ENCODE peak calls at places on chromosomes 5 and 9, in ten cellular contexts. Z is lung; K is epithelial cell of esophagus; L is left ventricle myocardium inferior; D is AG04450; Y is psoas muscle; E is CD8-positive, alpha-beta T cell; H is heart left ventricle; G is hepatocyte; V is IMR-90. I is an unnamed sample.

GRCh38 chr5:141640051-141640415 is 3.2 kb downstream of the RELL2 start:
- DNase-seq in Z (no peak), K (no peak), L (no peak), D (no peak), Y (no peak), E (no peak), H (no peak), G (no peak), V (no peak), I (no peak)

GRCh38 chr5:171478946-171479775 is 59.7 kb downstream of the FGF18 start:
- DNase-seq in Z (no peak), K (no peak), L (no peak), D (no peak), Y (no peak), E (no peak), H (no peak), G (no peak), V (no peak), I (no peak)

GRCh38 chr5:41009228-41009627 is 61.9 kb downstream of the MROH2B start:
- DNase-seq in Z (no peak), K (peak), L (no peak), D (no peak), Y (no peak), E (no peak), H (peak), G (no peak), V (peak), I (peak)

GRCh38 chr5:172870807-172871431 is 36.9 kb downstream of the ERGIC1 start:
- DNase-seq in Z (no peak), K (no peak), L (no peak), D (no peak), Y (peak), E (no peak), H (peak), G (no peak), V (no peak), I (no peak)

GRCh38 chr5:178769617-178770290 is 39.3 kb upstream of the ZNF354A start:
- DNase-seq in Z (no peak), K (no peak), L (no peak), D (no peak), Y (no peak), E (no peak), H (no peak), G (no peak), V (no peak), I (no peak)

GRCh38 chr9:16625106-16625505 is 245.4 kb downstream of the BNC2 start:
- DNase-seq in Z (no peak), K (no peak), L (no peak), D (no peak), Y (no peak), E (no peak), H (no peak), G (no peak), V (no peak), I (no peak)

GRCh38 chr9:120032639-120033038 is 547.3 kb downstream of the CDK5RAP2 start:
- DNase-seq in Z (no peak), K (no peak), L (no peak), D (no peak), Y (no peak), E (no peak), H (no peak), G (no peak), V (no peak), I (no peak)

GRCh38 chr9:110021891-110022290 is 186.1 kb downstream of the C9orf152 start:
- DNase-seq in Z (no peak), K (no peak), L (no peak), D (no peak), Y (no peak), E (no peak), H (no peak), G (no peak), V (no peak), I (no peak)

GRCh38 chr5:172280937-172281336 is 2.6 kb downstream of the UBTD2 start:
- DNase-seq in Z (no peak), K (no peak), L (no peak), D (no peak), Y (no peak), E (no peak), H (no peak), G (no peak), V (peak), I (peak)

GRCh38 chr5:142674438-142675210 is 11.3 kb downstream of the FGF1 start:
- DNase-seq in Z (no peak), K (peak), L (no peak), D (peak), Y (no peak), E (no peak), H (peak), G (no peak), V (peak), I (peak)

GRCh38 chr5:15142458-15142857 is 270.9 kb upstream of the ANKH start:
- DNase-seq in Z (no peak), K (no peak), L (no peak), D (no peak), Y (no peak), E (no peak), H (no peak), G (peak), V (no peak), I (no peak)

GRCh38 chr9:69980591-69980990 is 63.1 kb upstream of the MAMDC2 start:
- DNase-seq in Z (no peak), K (no peak), L (no peak), D (no peak), Y (no peak), E (no peak), H (no peak), G (no peak), V (no peak), I (no peak)

GRCh38 chr5:143198332-143198731 is 205.2 kb downstream of the NR3C1 start:
- DNase-seq in Z (no peak), K (no peak), L (no peak), D (no peak), Y (no peak), E (no peak), H (no peak), G (no peak), V (no peak), I (no peak)

GRCh38 chr9:28598396-28598795 is 1025.1 kb upstream of the C9orf72 start:
- DNase-seq in Z (no peak), K (no peak), L (no peak), D (no peak), Y (no peak), E (no peak), H (no peak), G (no peak), V (no peak), I (peak)

GRCh38 chr9:15295761-15296405 is 11.1 kb downstream of the TTC39B start:
- DNase-seq in Z (no peak), K (peak), L (no peak), D (no peak), Y (no peak), E (no peak), H (no peak), G (peak), V (peak), I (peak)

GRCh38 chr5:10424124-10424731 is 17.5 kb upstream of the ROPN1L start:
- DNase-seq in Z (no peak), K (peak), L (no peak), D (no peak), Y (no peak), E (no peak), H (peak), G (peak), V (peak), I (peak)

GRCh38 chr5:73299665-73300435 is 126.9 kb downstream of the TMEM174 start:
- DNase-seq in Z (no peak), K (no peak), L (no peak), D (no peak), Y (no peak), E (no peak), H (no peak), G (no peak), V (peak), I (peak)

GRCh38 chr9:110255417-110256141 is 728 bp downstream of the TXN start:
- DNase-seq in Z (peak), K (peak), L (peak), D (no peak), Y (peak), E (no peak), H (peak), G (peak), V (peak), I (peak)

GRCh38 chr5:29321591-29321990 is 1871.9 kb upstream of the CDH6 start:
- DNase-seq in Z (no peak), K (no peak), L (no peak), D (no peak), Y (no peak), E (no peak), H (no peak), G (no peak), V (no peak), I (no peak)

GRCh38 chr9:96241391-96241809 is 60.6 kb downstream of the HSD17B3 start:
- DNase-seq in Z (no peak), K (peak), L (no peak), D (no peak), Y (no peak), E (no peak), H (no peak), G (no peak), V (no peak), I (peak)

GRCh38 chr9:128191406-128192046 is at the start of gene CIZ1:
- DNase-seq in Z (peak), K (peak), L (peak), D (no peak), Y (peak), E (peak), H (peak), G (peak), V (peak), I (peak)

GRCh38 chr9:132311978-132312377 is 42.8 kb downstream of the SETX start:
- DNase-seq in Z (no peak), K (no peak), L (no peak), D (no peak), Y (no peak), E (no peak), H (no peak), G (no peak), V (peak), I (no peak)

GRCh38 chr5:67476531-67476930 is 279.9 kb upstream of the CD180 start:
- DNase-seq in Z (no peak), K (peak), L (no peak), D (no peak), Y (no peak), E (no peak), H (no peak), G (peak), V (no peak), I (no peak)

GRCh38 chr9:13719410-13719809 is 439.9 kb upstream of the MPDZ start:
- DNase-seq in Z (no peak), K (peak), L (no peak), D (no peak), Y (no peak), E (no peak), H (no peak), G (no peak), V (peak), I (peak)

GRCh38 chr9:25418974-25419373 is 259.3 kb downstream of the TUSC1 start:
- DNase-seq in Z (no peak), K (peak), L (no peak), D (no peak), Y (no peak), E (no peak), H (no peak), G (no peak), V (no peak), I (peak)

GRCh38 chr5:176616520-176616919 is 6.6 kb upstream of the GPRIN1 start:
- DNase-seq in Z (no peak), K (no peak), L (no peak), D (no peak), Y (no peak), E (no peak), H (no peak), G (no peak), V (no peak), I (no peak)

GRCh38 chr5:117863589-117864296 is 1124.6 kb downstream of the DTWD2 start:
- DNase-seq in Z (no peak), K (no peak), L (no peak), D (no peak), Y (no peak), E (no peak), H (no peak), G (no peak), V (no peak), I (no peak)

GRCh38 chr5:67094476-67095300 is 101.9 kb downstream of the CD180 start:
- DNase-seq in Z (no peak), K (peak), L (no peak), D (peak), Y (no peak), E (no peak), H (peak), G (no peak), V (peak), I (peak)

GRCh38 chr5:92144824-92145223 is 761.7 kb upstream of the ARRDC3 start:
- DNase-seq in Z (no peak), K (no peak), L (no peak), D (no peak), Y (no peak), E (no peak), H (no peak), G (no peak), V (no peak), I (no peak)

GRCh38 chr9:93119703-93119952 is 14.4 kb downstream of the NINJ1 start:
- DNase-seq in Z (no peak), K (no peak), L (no peak), D (no peak), Y (no peak), E (no peak), H (no peak), G (no peak), V (no peak), I (no peak)

GRCh38 chr9:93121316-93122241 is 12.5 kb downstream of the NINJ1 start:
- DNase-seq in Z (no peak), K (no peak), L (peak), D (no peak), Y (no peak), E (no peak), H (peak), G (no peak), V (no peak), I (no peak)

GRCh38 chr9:93120846-93121315 is 13.2 kb downstream of the NINJ1 start:
- DNase-seq in Z (no peak), K (no peak), L (peak), D (no peak), Y (no peak), E (no peak), H (peak), G (no peak), V (no peak), I (no peak)

GRCh38 chr9:93118863-93119702 is 15.0 kb downstream of the NINJ1 start:
- DNase-seq in Z (no peak), K (no peak), L (peak), D (no peak), Y (peak), E (no peak), H (peak), G (no peak), V (no peak), I (no peak)

DNA sequence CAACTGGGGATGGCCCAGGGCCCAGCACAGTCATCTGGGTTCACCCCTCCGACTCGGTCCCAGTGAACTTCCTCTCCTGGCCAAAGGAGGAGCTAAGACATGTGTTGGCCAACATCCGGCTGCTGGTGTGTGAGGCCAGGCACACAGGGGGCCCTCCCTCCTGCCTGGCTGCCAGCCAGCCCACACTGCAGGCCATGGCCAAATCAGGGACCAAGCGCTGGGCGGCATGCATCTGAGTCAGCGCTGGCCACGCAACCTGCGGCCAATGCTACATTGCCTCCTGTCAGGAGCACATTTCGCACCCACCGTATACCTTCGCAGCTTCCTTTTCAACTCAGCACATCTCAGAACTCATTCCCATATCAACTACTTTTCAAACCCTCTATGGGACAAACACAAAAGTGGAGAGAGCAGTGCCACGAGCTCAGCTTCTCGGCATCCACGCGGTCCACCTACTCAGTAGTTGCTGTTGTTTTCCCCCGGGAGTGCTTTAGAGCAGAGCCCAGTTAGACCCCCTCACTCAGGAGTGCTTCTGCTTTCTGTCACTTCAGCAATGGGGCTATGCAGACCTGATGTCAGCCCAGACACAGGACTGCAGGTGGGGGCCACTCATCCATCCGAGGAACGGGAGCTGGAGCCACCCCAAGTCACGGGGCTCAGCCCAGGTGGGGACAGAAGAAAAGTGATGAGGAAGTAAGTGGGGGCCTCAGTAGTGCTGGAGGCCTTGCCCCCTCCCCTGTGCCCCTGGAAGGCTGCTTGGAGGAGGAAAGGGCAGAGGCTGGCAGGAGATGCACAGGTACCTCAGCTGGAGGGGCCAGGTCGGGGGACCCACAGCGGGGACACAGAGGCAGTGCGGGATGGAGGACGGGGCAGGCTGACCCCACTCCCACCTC is 13.9 kb downstream of the NINJ1 start:
- DNase-seq in Z (peak), K (peak), L (peak), D (peak), Y (peak), E (no peak), H (peak), G (peak), V (peak), I (peak)
- TF ChIP-seq CTCF in Z (peak), K (peak), L (peak), D (peak), Y (peak), E (peak), H (peak), G (no peak), V (peak), I (peak)

DNA sequence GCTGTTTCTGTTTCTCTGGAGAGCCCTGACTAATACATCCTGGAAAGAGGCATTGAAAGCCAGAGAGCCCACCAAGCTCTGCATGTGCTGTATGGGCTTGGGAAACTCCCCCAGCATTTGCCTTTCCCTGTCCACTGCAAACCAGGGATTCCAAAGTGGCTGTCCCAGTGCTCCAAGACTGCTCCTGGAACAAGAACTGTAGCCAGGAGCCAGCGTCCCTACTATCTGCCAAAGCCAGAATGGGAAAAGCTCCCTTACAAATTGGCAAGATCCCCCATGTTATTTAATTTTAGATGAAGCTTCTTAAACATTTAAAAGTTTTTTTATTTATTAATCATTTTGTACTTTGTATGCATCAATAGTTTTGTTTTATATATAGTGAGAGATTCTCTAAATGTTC is 263.2 kb downstream of the GABRB2 start:
- DNase-seq in Z (no peak), K (no peak), L (no peak), D (no peak), Y (no peak), E (no peak), H (no peak), G (no peak), V (no peak), I (no peak)
- H3K4me3 ChIP-seq in Z (no peak), K (no peak), L (no peak), D (no peak), Y (no peak), E (no peak), H (no peak), G (no peak), V (no peak), I (no peak)

DNA sequence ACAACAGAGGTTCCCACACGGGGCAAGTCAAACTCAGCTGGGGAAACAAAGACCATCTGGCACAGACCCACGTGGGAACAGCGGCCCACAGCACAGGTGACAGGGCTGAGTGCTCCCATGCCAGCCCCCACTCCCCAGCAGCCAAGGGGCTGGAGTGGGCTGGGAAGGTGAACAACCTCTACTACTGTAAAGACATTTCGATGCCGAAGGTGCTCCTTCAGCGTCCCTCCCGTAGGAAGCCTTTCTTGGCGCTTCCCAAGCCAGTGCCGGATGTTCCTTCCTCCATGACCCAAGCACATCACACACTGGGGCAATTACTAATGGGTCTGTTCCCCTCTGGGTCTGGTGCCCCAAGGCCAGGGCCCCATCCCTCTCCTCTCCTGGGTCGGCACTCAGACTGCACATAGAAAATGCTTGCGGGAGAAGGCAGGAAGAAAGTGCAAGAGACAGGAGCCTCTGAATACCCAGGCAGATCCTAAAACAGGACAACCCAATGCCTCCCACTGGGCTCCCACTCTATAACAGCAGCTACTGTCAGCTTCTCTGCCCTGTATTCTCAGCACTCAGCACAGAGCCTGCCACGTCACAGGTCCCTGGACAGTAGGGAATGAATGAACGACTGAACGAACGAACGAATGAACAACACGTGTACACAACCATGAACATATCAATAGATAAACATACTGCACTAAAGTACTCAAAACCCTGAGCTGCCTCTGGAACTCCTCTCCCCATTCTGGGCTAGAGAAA is 77.0 kb upstream of the LRRTM2 start:
- DNase-seq in Z (no peak), K (no peak), L (no peak), D (no peak), Y (no peak), E (no peak), H (peak), G (no peak), V (no peak), I (no peak)
- TF ChIP-seq CTCF in Z (no peak), K (no peak), L (no peak), D (no peak), Y (no peak), E (no peak), H (no peak), G (no peak), V (no peak), I (no peak)

GRCh38 chr5:32990593-32991415 is 279.7 kb downstream of the NPR3 start:
- DNase-seq in Z (no peak), K (peak), L (no peak), D (no peak), Y (no peak), E (no peak), H (no peak), G (no peak), V (no peak), I (no peak)
- H3K4me3 ChIP-seq in Z (no peak), K (peak), L (no peak), D (no peak), Y (no peak), E (no peak), H (no peak), G (no peak), V (no peak), I (no peak)

DNA sequence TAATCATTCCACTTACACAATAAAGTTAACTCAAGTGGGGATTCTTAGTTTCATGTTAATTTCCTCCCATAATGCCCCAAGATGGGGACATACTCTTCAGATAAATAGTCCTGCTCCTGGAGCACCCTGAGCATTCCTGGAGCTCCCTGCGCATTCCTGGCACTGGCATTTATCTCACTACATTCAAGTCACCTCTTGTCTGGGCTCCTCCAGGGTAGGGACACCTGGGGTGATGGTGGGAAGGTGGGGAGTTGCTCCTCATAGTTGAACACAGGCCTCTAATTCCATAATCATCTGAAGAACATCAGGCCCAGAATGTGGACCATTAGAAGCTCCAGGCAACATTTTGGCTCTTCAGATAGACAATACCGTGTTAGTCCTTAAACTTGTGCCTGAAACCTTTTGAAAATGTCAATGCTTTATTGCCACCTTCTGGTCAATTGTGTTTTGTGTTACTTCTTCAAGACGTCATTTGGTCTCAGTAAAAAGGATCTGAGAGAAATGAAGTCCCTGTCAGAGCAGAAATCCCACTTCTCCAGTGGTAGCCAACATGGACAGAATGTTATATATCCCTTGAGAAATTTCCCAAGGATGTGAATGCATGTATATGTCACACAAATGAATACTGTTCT is 14.2 kb upstream of the AGGF1 start:
- DNase-seq in Z (no peak), K (peak), L (no peak), D (peak), Y (no peak), E (no peak), H (no peak), G (peak), V (peak), I (peak)
- TF ChIP-seq CTCF in Z (no peak), K (peak), L (peak), D (peak), Y (no peak), E (peak), H (peak), G (peak), V (peak), I (peak)

GRCh38 chr9:129595903-129596540 is 24.9 kb downstream of the C9orf50 start:
- DNase-seq in Z (no peak), K (no peak), L (no peak), D (no peak), Y (no peak), E (no peak), H (peak), G (no peak), V (no peak), I (no peak)
- H3K4me3 ChIP-seq in Z (no peak), K (no peak), L (no peak), D (no peak), Y (no peak), E (no peak), H (no peak), G (no peak), V (no peak), I (no peak)